ENCODE peak calls at places on chromosomes 1 and 21, in four cellular contexts. Y, S, Z and H are unnamed samples.

GRCh38 chr1:9689971-9690381 is 38.4 kb downstream of the PIK3CD start:
- DNase-seq in Y (peak), S (no peak), Z (no peak), H (peak)

GRCh38 chr1:145999321-146000024 is 3.1 kb upstream of the TXNIP start:
- DNase-seq in Y (no peak), S (no peak), Z (no peak), H (no peak)

GRCh38 chr1:156226782-156227181 is 14.0 kb downstream of the PMF1 start:
- DNase-seq in Y (no peak), S (no peak), Z (no peak), H (no peak)

GRCh38 chr1:168301664-168302320 is 21.1 kb downstream of the TBX19 start:
- DNase-seq in Y (no peak), S (peak), Z (no peak), H (no peak)

GRCh38 chr1:223556414-223557124 is 108.9 kb downstream of the CAPN8 start:
- DNase-seq in Y (peak), S (peak), Z (peak), H (peak)

GRCh38 chr1:107990606-107991005 is 25.6 kb upstream of the VAV3 start:
- DNase-seq in Y (no peak), S (no peak), Z (no peak), H (no peak)

GRCh38 chr1:33088119-33088906 is 7.4 kb downstream of the AZIN2 start:
- DNase-seq in Y (no peak), S (no peak), Z (peak), H (no peak)

GRCh38 chr1:96559181-96559580 is 162.4 kb upstream of the PTBP2 start:
- DNase-seq in Y (no peak), S (no peak), Z (no peak), H (no peak)

GRCh38 chr1:153776352-153776751 is 1.1 kb downstream of the SLC27A3 start:
- DNase-seq in Y (no peak), S (no peak), Z (no peak), H (no peak)

GRCh38 chr1:112700290-112701226 is 6.4 kb downstream of the RHOC start:
- DNase-seq in Y (peak), S (peak), Z (peak), H (peak)

GRCh38 chr1:47491341-47491753 is 53.5 kb downstream of the FOXD2 start:
- DNase-seq in Y (peak), S (no peak), Z (no peak), H (no peak)

GRCh38 chr1:236009857-236010256 is 55.0 kb downstream of the NID1 start:
- DNase-seq in Y (no peak), S (no peak), Z (no peak), H (no peak)

DNA sequence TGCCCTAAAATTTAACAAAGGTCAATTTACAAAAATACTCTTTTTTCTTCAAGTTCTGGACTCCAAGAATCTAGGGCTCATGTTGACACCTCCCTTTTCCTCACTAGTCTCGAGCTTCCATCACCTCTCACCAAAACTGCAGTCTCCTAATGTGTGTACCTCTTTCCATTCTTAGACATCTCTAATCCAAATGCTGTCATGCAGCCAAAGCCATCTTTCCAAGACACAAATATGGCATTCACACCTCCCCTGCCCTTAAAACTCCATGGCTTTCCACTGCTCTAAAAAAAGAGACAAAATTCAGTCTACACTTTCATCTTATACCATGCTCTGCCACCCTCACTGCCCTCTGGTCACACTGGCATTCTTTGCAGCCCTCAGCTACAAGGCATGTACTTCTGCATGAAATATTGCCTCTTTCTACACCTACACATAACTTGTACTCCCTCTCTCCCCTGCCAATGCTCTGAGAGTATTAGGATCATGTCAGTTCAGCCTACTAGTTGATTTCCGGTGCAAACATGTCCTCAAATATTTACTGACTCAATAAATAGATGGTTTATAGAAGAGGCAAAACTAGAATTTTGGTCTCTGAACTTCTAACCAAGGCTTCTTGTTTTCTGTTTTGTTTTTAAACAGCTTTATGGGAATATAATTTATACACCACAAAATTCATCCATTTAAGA is 26.9 kb downstream of the ADSS2 start:
- DNase-seq in Y (no peak), S (no peak), Z (no peak), H (no peak)
- H2AFZ ChIP-seq in Y (no peak), S (no peak), Z (no peak), H (no peak)

GRCh38 chr1:80248886-80249285 is 1242.4 kb upstream of the ADGRL4 start:
- DNase-seq in Y (no peak), S (no peak), Z (no peak), H (no peak)

GRCh38 chr1:80249699-80250098 is 1243.2 kb upstream of the ADGRL4 start:
- DNase-seq in Y (no peak), S (no peak), Z (no peak), H (no peak)

GRCh38 chr1:80244366-80244765 is 1237.8 kb upstream of the ADGRL4 start:
- DNase-seq in Y (no peak), S (no peak), Z (no peak), H (no peak)

GRCh38 chr1:80250573-80251168 is 1244.1 kb upstream of the ADGRL4 start:
- DNase-seq in Y (no peak), S (no peak), Z (no peak), H (no peak)

DNA sequence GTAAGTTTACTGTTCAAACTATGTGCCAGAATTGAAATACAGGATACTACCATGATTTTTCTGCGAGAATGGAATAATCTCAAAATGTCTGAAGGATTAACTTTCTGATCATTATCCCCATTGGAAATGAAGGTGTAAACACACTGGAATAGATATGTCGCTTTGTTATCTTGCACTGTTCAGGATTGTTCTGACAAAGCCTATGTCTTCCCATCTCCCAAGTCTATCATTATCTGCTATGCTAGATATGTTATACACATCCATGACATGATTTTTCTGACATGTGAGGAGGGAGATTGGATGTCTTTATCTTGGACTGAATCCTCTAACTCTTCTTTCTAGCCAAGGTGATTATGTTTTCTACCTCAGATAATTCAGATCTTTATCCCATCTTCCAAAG is 1239.3 kb upstream of the ADGRL4 start:
- DNase-seq in Y (no peak), S (no peak), Z (no peak), H (no peak)
- TF ChIP-seq EP300 in Y (no peak), S (no peak), Z (no peak), H (no peak)

DNA sequence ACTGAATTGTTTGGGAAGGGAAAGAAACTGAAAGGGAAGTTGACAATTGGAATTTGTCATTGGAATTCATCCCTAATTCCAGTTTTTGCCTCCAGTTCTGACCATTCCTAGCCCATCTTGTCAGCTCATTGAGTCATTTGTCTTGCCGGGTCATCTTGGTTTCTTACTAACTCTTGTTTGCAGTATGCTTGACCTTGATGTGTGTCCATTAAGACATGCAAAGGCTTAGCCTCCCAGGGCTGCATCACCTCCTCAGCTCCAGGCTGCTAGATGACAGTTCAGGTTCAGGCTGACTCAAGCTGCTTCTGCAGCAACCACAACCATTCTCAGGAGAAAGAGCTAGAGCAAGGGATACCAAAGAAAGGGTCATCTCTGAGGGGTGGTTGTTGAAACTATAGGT is 151.3 kb upstream of the PTGFR start:
- DNase-seq in Y (no peak), S (no peak), Z (no peak), H (no peak)
- TF ChIP-seq MXI1 in Y (no peak), S (no peak), Z (no peak), H (no peak)

GRCh38 chr1:48947761-48948537 is 171.3 kb upstream of the BEND5 start:
- DNase-seq in Y (no peak), S (no peak), Z (no peak), H (peak)
- H2AFZ ChIP-seq in Y (no peak), S (no peak), Z (no peak), H (peak)

GRCh38 chr21:38042246-38042645 is 126.0 kb upstream of the KCNJ6 start:
- DNase-seq in Y (no peak), S (no peak), Z (no peak), H (no peak)
- TF ChIP-seq EP300 in Y (no peak), S (no peak), Z (no peak), H (no peak)

GRCh38 chr1:3029481-3029961 is 8.3 kb downstream of the ACTRT2 start:
- DNase-seq in Y (no peak), S (no peak), Z (no peak), H (no peak)
- TF ChIP-seq MXI1 in Y (no peak), S (no peak), Z (no peak), H (no peak)

GRCh38 chr21:43362306-43362927 is 64.5 kb downstream of the SIK1 start:
- DNase-seq in Y (no peak), S (no peak), Z (no peak), H (peak)
- H2AFZ ChIP-seq in Y (no peak), S (no peak), Z (peak), H (peak)

GRCh38 chr1:56448529-56448928 is 130.8 kb downstream of the PLPP3 start:
- DNase-seq in Y (no peak), S (no peak), Z (no peak), H (no peak)

GRCh38 chr1:56447732-56448276 is 131.6 kb downstream of the PLPP3 start:
- DNase-seq in Y (no peak), S (no peak), Z (no peak), H (no peak)

GRCh38 chr1:56444960-56445646 is 134.3 kb downstream of the PLPP3 start:
- DNase-seq in Y (no peak), S (no peak), Z (no peak), H (no peak)

GRCh38 chr1:56448937-56449336 is 130.4 kb downstream of the PLPP3 start:
- DNase-seq in Y (no peak), S (peak), Z (no peak), H (no peak)

GRCh38 chr1:56446531-56447098 is 132.7 kb downstream of the PLPP3 start:
- DNase-seq in Y (no peak), S (no peak), Z (no peak), H (no peak)
- TF ChIP-seq EP300 in Y (no peak), S (no peak), Z (no peak), H (no peak)

GRCh38 chr1:38444311-38444710 is 397.7 kb upstream of the POU3F1 start:
- DNase-seq in Y (no peak), S (no peak), Z (no peak), H (no peak)
- TF ChIP-seq MXI1 in Y (no peak), S (no peak), Z (no peak), H (no peak)

DNA sequence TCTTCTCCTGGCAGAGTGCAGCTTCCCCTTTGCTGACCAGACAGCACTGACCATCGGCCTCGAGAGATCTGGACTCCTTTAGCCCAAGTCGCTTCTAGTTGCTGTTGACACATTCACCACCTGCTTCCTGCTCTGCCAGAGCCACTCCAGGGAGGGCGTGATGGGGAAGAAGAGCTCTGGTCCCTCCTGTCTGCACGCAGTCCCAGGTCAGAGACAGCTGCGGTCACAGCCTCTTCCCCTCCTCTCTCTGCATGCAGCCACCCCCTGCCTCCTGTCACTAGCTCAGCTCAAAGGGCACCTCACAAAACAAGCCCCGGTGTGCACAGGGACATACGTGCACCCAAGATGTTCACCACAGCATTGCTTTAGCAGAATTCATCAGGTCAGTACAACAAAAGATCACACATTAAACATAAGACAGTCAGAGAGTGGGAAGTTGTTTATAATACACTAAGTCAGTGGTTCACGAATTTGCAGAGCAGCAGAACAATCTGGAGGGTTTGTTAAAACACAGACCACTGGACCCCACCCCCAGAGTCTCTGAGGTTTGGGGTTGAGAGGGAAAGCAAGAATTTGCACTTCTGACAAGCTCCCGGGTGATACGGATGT is 132.9 kb downstream of the SYF2 start:
- DNase-seq in Y (no peak), S (peak), Z (no peak), H (peak)
- H2AFZ ChIP-seq in Y (no peak), S (no peak), Z (no peak), H (no peak)